ENCODE peak calls at places on chromosomes 6 and 20, in seven cellular contexts. Q is PC-9, H is transverse colon, Z is stomach, C is mammary epithelial cell, E is HFFc6, K is omental fat pad. G is an unnamed sample.

GRCh38 chr20:57326667-57327455 is 2.7 kb upstream of the SPO11 start:
- DNase-seq in C (peak), Z (no peak), H (peak), K (no peak), Q (peak), E (no peak), G (no peak)

GRCh38 chr6:156867121-156867520 is 89.9 kb downstream of the ARID1B start:
- DNase-seq in E (no peak), Q (no peak), K (no peak), C (no peak), Z (no peak), H (no peak), G (no peak)

GRCh38 chr6:4441981-4442434 is 306.6 kb upstream of the ECI2 start:
- DNase-seq in Z (no peak), E (peak), C (no peak), K (no peak), Q (no peak), H (no peak), G (no peak)

GRCh38 chr6:24900917-24901697 is 34.7 kb downstream of the RIPOR2 start:
- DNase-seq in Z (no peak), C (no peak), E (no peak), H (no peak), Q (no peak), K (no peak), G (no peak)

GRCh38 chr20:17202668-17203067 is 24.2 kb upstream of the PCSK2 start:
- DNase-seq in E (no peak), H (no peak), Z (no peak), C (no peak), Q (no peak), K (no peak), G (no peak)

GRCh38 chr6:77159730-77160129 is 303.6 kb downstream of the HTR1B start:
- DNase-seq in K (no peak), Q (no peak), Z (no peak), C (no peak), E (no peak), H (no peak), G (no peak)

GRCh38 chr20:3698511-3699436 is 13.6 kb downstream of the SIGLEC1 start:
- DNase-seq in E (no peak), H (no peak), C (no peak), Q (no peak), Z (no peak), K (no peak), G (no peak)

GRCh38 chr20:61803903-61804804 is 261.5 kb downstream of the TAF4 start:
- DNase-seq in E (no peak), K (no peak), Z (no peak), H (no peak), Q (no peak), C (peak), G (peak)

GRCh38 chr20:44031822-44032582 is 117.3 kb downstream of the TOX2 start:
- DNase-seq in K (no peak), E (no peak), Q (no peak), H (no peak), C (no peak), Z (no peak), G (no peak)

GRCh38 chr6:137240168-137240567 is 21.0 kb upstream of the IFNGR1 start:
- DNase-seq in E (peak), K (no peak), Z (no peak), Q (no peak), H (peak), C (peak), G (no peak)

GRCh38 chr20:25720285-25720684 is 23.6 kb upstream of the ZNF337 start:
- DNase-seq in K (no peak), E (no peak), Q (no peak), Z (no peak), C (no peak), H (no peak), G (no peak)

GRCh38 chr6:100267002-100267401 is 197.7 kb downstream of the SIM1 start:
- DNase-seq in Z (no peak), C (no peak), K (no peak), E (no peak), Q (no peak), H (no peak), G (no peak)

GRCh38 chr6:117138407-117138806 is 127.0 kb upstream of the VGLL2 start:
- DNase-seq in C (no peak), Z (no peak), Q (no peak), K (no peak), E (no peak), H (no peak), G (no peak)

GRCh38 chr6:67501738-67502137 is 1133.3 kb upstream of the ADGRB3 start:
- DNase-seq in E (no peak), K (no peak), H (no peak), C (no peak), Q (no peak), Z (no peak), G (no peak)

GRCh38 chr20:62268228-62268900 is 30.0 kb downstream of the OSBPL2 start:
- DNase-seq in K (no peak), E (no peak), H (no peak), C (no peak), Q (no peak), Z (no peak), G (no peak)

GRCh38 chr20:50321797-50322480 is 131.3 kb downstream of the CEBPB start:
- DNase-seq in E (no peak), K (no peak), C (peak), Z (no peak), H (peak), Q (no peak), G (no peak)

GRCh38 chr6:41560440-41561192 is 14.4 kb downstream of the FOXP4 start:
- DNase-seq in Q (no peak), H (peak), C (no peak), K (no peak), Z (peak), E (no peak), G (no peak)

GRCh38 chr6:22888147-22888831 is 318.9 kb downstream of the HDGFL1 start:
- DNase-seq in E (no peak), C (peak), K (no peak), Q (no peak), H (no peak), Z (no peak), G (no peak)

GRCh38 chr6:106128981-106129761 is 43.0 kb downstream of the PRDM1 start:
- DNase-seq in Q (peak), C (peak), Z (no peak), H (peak), K (no peak), E (peak), G (no peak)

GRCh38 chr6:39008737-39009136 is 39.8 kb upstream of the GLP1R start:
- DNase-seq in Q (no peak), H (no peak), Z (no peak), C (no peak), E (no peak), K (no peak), G (no peak)

GRCh38 chr20:19889011-19889953 is 127.9 kb upstream of the NAA20 start:
- DNase-seq in Q (no peak), E (peak), C (peak), Z (no peak), H (peak), K (no peak), G (no peak)

GRCh38 chr6:33781105-33781975 is 7.6 kb downstream of the LEMD2 start:
- DNase-seq in Z (no peak), H (no peak), K (no peak), E (peak), Q (peak), C (peak), G (no peak)

GRCh38 chr20:10490706-10491105 is 55.6 kb downstream of the SLX4IP start:
- DNase-seq in E (no peak), Q (no peak), K (no peak), H (no peak), Z (no peak), C (no peak), G (no peak)

GRCh38 chr6:118986312-118986711 is 51.4 kb upstream of the MCM9 start:
- DNase-seq in K (no peak), Q (no peak), C (no peak), H (no peak), Z (no peak), E (no peak), G (no peak)

GRCh38 chr6:156719720-156720563 is 57.2 kb upstream of the ARID1B start:
- DNase-seq in C (peak), H (peak), K (peak), Q (peak), E (peak), Z (peak), G (no peak)

GRCh38 chr20:32474967-32475819 is 109.9 kb downstream of the NOL4L start:
- DNase-seq in Q (peak), Z (peak), H (peak), E (peak), C (peak), K (no peak), G (peak)

GRCh38 chr6:12343440-12344162 is 53.4 kb downstream of the EDN1 start:
- DNase-seq in E (no peak), Q (peak), C (no peak), K (no peak), Z (peak), H (peak), G (no peak)

GRCh38 chr20:23440004-23440403 is 519 bp downstream of the CSTL1 start:
- DNase-seq in E (no peak), H (no peak), K (no peak), Q (no peak), Z (no peak), C (no peak), G (no peak)

GRCh38 chr6:33278392-33278741 is 1.4 kb downstream of the B3GALT4 start:
- DNase-seq in H (no peak), K (no peak), Z (no peak), Q (no peak), C (no peak), E (no peak), G (no peak)

GRCh38 chr6:123380257-123380656 is 256.5 kb downstream of the TRDN start:
- DNase-seq in E (no peak), Z (no peak), C (peak), Q (no peak), K (no peak), H (no peak), G (no peak)
- TF ChIP-seq CTCF in E (no peak), Z (no peak), C (peak), Q (peak), K (no peak), H (no peak), G (peak)

DNA sequence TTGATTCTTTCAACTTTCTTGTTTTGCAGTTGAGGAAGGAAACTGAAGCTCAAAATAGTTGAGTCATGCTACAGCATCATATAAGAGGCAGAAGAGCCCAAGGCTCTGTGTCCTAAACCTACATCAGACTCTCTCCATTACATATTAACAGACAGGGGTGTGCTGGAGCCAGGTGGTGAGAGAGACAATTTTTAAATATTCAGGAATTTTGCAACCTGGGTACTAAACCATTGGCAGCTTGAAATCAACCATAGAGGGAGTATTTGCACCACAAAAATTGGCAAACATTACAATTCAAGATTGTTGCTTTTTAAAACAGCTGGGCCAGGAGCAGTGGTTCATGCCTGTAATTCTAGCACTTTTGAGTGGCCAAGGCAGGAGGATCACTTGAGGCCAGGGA is 65.8 kb upstream of the SOX4 start:
- DNase-seq in Z (no peak), E (no peak), H (no peak), Q (no peak), C (no peak), K (no peak), G (no peak)
- TF ChIP-seq CTCF in Z (no peak), E (no peak), H (no peak), Q (no peak), C (no peak), K (no peak), G (no peak)

DNA sequence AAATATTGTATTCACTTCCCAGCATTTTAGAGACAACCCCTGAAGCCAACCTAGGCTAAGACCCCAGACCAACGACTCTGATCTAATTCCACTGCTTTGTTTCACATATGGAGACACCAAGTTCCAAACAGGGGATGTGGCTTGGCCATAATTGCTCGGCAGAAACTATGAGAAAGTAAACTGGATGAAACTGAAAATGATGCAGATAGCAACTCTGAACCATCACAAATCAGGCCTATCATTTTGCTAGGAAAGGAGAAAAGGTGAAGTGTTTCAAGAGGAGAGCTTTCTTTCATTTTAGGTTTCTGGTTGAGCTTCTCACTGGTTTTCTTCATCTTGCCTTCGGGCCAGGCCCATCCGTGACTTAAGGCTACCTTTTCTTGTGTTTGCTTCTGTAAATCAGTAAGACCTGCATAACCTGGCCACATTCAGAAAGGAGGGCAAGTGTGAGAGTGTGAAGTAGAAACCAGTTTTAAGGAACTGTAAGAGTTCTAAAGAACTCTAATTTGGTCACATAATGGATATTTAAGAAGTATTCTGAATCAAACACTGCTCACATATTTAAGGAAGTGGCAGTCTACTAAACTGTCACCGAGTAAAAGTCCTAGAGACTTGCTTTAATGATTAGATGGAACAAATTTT is 105.8 kb downstream of the BACH2 start:
- DNase-seq in E (no peak), Z (no peak), H (no peak), K (no peak), Q (no peak), C (no peak), G (no peak)
- TF ChIP-seq CTCF in E (no peak), Z (no peak), H (no peak), K (no peak), Q (no peak), C (no peak), G (no peak)

DNA sequence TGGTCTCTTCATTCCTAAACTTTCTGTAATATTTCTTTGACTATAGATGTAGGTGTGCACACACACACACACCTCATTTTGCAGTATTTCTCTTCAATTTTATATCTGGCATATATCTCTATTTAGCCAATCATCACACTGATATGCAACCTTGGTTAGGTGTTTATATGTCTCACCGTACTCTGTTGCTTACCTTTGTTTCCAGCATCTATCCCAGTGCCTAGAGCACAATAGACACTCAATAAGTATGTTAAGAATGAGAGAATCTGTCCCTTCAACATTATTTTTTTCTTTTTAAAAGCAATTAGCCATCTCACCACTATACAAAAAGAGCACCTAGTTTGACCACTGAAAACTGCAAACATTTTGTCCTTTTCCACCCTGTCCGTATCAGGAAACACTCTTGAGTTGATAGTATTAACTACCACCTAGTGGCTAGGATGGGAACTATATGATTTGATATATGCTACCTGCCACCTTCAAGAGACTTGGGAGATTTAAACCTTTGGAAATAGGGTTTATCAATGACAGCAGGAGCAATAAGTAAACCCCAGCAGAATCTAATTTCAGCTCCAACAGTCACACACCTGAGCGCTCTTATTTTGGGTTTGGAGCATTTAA is 48.7 kb upstream of the RSPO3 start:
- DNase-seq in Z (no peak), E (peak), C (peak), K (no peak), Q (no peak), H (no peak), G (no peak)
- TF ChIP-seq CTCF in Z (peak), E (peak), C (peak), K (no peak), Q (peak), H (no peak), G (peak)

G was measured in chondrocyte.